ENCODE peak calls at places on chromosomes 6 and 20, in seven cellular contexts. O is GM12865; M is mucosa of descending colon; I is hypothalamus; T is fibroblast of mammary gland; W is COR-L47; E is CD8-positive, alpha-beta T cell. A is an unnamed sample.

GRCh38 chr6:45688180-45688579 is 310.4 kb upstream of the SUPT3H start:
- DNase-seq in O (no peak), M (no peak), I (no peak), T (no peak), W (no peak), E (no peak), A (no peak)

GRCh38 chr6:167987811-167988495 is 9.5 kb upstream of the KIF25 start:
- DNase-seq in O (no peak), M (no peak), I (no peak), T (peak), W (no peak), E (no peak), A (peak)

GRCh38 chr6:82040405-82041221 is 206.9 kb downstream of the IBTK start:
- DNase-seq in O (peak), M (no peak), I (no peak), T (peak), W (peak), E (no peak), A (no peak)

GRCh38 chr6:83615025-83615999 is 93.6 kb downstream of the SNAP91 start:
- DNase-seq in O (peak), M (no peak), I (no peak), T (peak), W (peak), E (no peak), A (no peak)

GRCh38 chr6:111764238-111765182 is 108.7 kb downstream of the FYN start:
- DNase-seq in O (peak), M (peak), I (no peak), T (no peak), W (no peak), E (no peak), A (no peak)

GRCh38 chr6:107046316-107046715 is 18.3 kb downstream of the MTRES1 start:
- DNase-seq in O (no peak), M (no peak), I (no peak), T (no peak), W (peak), E (no peak), A (no peak)

GRCh38 chr6:16239090-16239797 is 857 bp downstream of the GMPR start:
- DNase-seq in O (no peak), M (peak), I (peak), T (no peak), W (peak), E (no peak), A (peak)

GRCh38 chr20:34543457-34544056 is 15.0 kb upstream of the MAP1LC3A start:
- DNase-seq in O (no peak), M (peak), I (no peak), T (no peak), W (no peak), E (no peak), A (no peak)

GRCh38 chr6:42099340-42100028 is 42.9 kb downstream of the C6orf132 start:
- DNase-seq in O (no peak), M (peak), I (no peak), T (peak), W (no peak), E (no peak), A (no peak)

GRCh38 chr6:159852877-159853276 is 37.9 kb upstream of the MAS1 start:
- DNase-seq in O (peak), M (no peak), I (no peak), T (peak), W (no peak), E (no peak), A (no peak)

GRCh38 chr6:29841030-29841429 is 13.4 kb downstream of the HLA-G start:
- DNase-seq in O (no peak), M (no peak), I (no peak), T (no peak), W (no peak), E (no peak), A (no peak)

GRCh38 chr6:81766482-81767069 is 14.1 kb upstream of the TENT5A start:
- DNase-seq in O (no peak), M (no peak), I (no peak), T (peak), W (no peak), E (no peak), A (no peak)

GRCh38 chr20:64238851-64239387 is 16.6 kb upstream of the PCMTD2 start:
- DNase-seq in O (peak), M (no peak), I (no peak), T (no peak), W (no peak), E (no peak), A (no peak)

GRCh38 chr20:45372646-45373352 is 5.3 kb downstream of the TP53TG5 start:
- DNase-seq in O (no peak), M (peak), I (peak), T (no peak), W (no peak), E (no peak), A (peak)